ENCODE peak calls at places on chromosome 9, in eight cellular contexts. R, Y, J, K, Z, H, L and D are unnamed samples.

GRCh38 chr9:134635431-134636141 is 6.0 kb upstream of the COL5A1 start:
- DNase-seq in Z (no peak), L (no peak), K (peak), J (no peak), R (no peak), H (no peak), Y (peak), D (peak)

GRCh38 chr9:80650964-80651555 is 1038.3 kb downstream of the TLE1 start:
- DNase-seq in Z (no peak), K (no peak), R (no peak), J (no peak), H (no peak), Y (no peak), L (no peak), D (no peak)

GRCh38 chr9:78369644-78370219 is 72.8 kb downstream of the PSAT1 start:
- DNase-seq in J (peak), Y (no peak), H (peak), Z (peak), K (peak), R (peak), L (peak), D (peak)

GRCh38 chr9:114047717-114048116 is 30.4 kb downstream of the AMBP start:
- DNase-seq in K (no peak), Y (no peak), R (no peak), Z (no peak), L (peak), H (no peak), J (peak), D (no peak)

GRCh38 chr9:128494108-128494742 is 10.3 kb upstream of the GLE1 start:
- DNase-seq in R (peak), L (peak), K (peak), H (peak), Y (no peak), Z (no peak), J (peak), D (no peak)

GRCh38 chr9:89000973-89001916 is 10.0 kb downstream of the S1PR3 start:
- DNase-seq in Z (peak), J (peak), R (peak), L (peak), K (peak), H (peak), Y (peak), D (peak)

GRCh38 chr9:88258012-88258411 is 119.7 kb upstream of the SPATA31C2 start:
- DNase-seq in H (peak), Y (no peak), J (no peak), Z (no peak), K (peak), L (peak), R (no peak), D (no peak)

GRCh38 chr9:33106827-33107621 is 30.6 kb upstream of the SMU1 start:
- DNase-seq in Z (no peak), J (peak), H (peak), K (no peak), Y (peak), L (peak), R (no peak), D (no peak)

GRCh38 chr9:18692240-18692639 is 218.3 kb downstream of the ADAMTSL1 start:
- DNase-seq in Y (no peak), Z (no peak), L (no peak), K (no peak), R (no peak), H (no peak), J (no peak), D (no peak)

GRCh38 chr9:14331120-14331519 is 17.2 kb upstream of the NFIB start:
- DNase-seq in K (no peak), Z (no peak), H (no peak), Y (no peak), J (no peak), R (no peak), L (no peak), D (no peak)

GRCh38 chr9:73683862-73684591 is 532.4 kb downstream of the ANXA1 start:
- DNase-seq in Z (no peak), L (no peak), R (no peak), J (no peak), H (no peak), Y (no peak), K (no peak), D (no peak)

GRCh38 chr9:127561491-127562270 is 50.4 kb upstream of the STXBP1 start:
- DNase-seq in J (peak), K (peak), Z (no peak), H (peak), R (no peak), L (peak), Y (peak), D (no peak)

GRCh38 chr9:104856413-104856941 is 71.5 kb downstream of the ABCA1 start:
- DNase-seq in R (no peak), L (no peak), J (no peak), Z (no peak), Y (no peak), H (no peak), K (no peak), D (no peak)

GRCh38 chr9:10260501-10260900 is 352.3 kb downstream of the PTPRD start:
- DNase-seq in L (no peak), R (no peak), Z (no peak), K (no peak), Y (no peak), H (no peak), J (no peak), D (no peak)

GRCh38 chr9:131012023-131012334 is 3.0 kb downstream of the LAMC3 start:
- DNase-seq in J (no peak), Y (no peak), L (no peak), H (no peak), R (no peak), Z (no peak), K (no peak), D (no peak)

GRCh38 chr9:36306481-36307306 is 48.4 kb upstream of the GNE start:
- DNase-seq in J (no peak), Z (no peak), Y (no peak), K (no peak), L (no peak), R (no peak), H (no peak), D (no peak)

GRCh38 chr9:129720181-129720864 is 32.5 kb downstream of the PTGES start:
- DNase-seq in Z (no peak), H (no peak), K (no peak), L (no peak), J (no peak), R (no peak), Y (peak), D (peak)

GRCh38 chr9:109584205-109584604 is 86.1 kb upstream of the PTPN3 start:
- DNase-seq in Y (no peak), R (no peak), J (no peak), Z (no peak), K (no peak), L (no peak), H (no peak), D (no peak)

GRCh38 chr9:109579191-109579948 is 81.3 kb upstream of the PTPN3 start:
- DNase-seq in H (no peak), L (no peak), Y (no peak), J (no peak), Z (no peak), K (no peak), R (no peak), D (no peak)

GRCh38 chr9:109586993-109587392 is 88.9 kb upstream of the PTPN3 start:
- DNase-seq in R (no peak), J (no peak), L (no peak), H (no peak), Z (no peak), Y (no peak), K (no peak), D (no peak)

GRCh38 chr9:109585841-109586240 is 87.7 kb upstream of the PTPN3 start:
- DNase-seq in Y (no peak), J (no peak), K (no peak), Z (no peak), R (no peak), L (no peak), H (no peak), D (no peak)

DNA sequence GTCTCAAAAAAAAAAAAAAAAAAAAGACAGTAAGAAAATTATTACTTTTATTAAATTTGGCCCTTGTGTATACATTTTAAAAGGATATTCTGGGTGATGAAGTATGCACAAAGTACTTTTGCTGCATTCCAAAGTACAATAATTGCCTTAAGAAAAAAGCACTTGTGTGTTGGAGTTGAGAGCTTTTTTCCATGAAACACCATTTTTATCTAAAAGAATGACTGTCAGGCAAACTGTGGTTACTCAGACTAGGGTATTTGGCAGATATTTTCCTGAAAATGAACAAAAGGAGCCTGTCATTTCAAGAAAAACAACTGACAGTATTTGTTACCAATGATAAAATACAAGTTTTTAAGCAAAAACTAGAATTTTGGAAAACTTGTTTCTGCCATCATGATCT is 84.3 kb upstream of the PTPN3 start:
- DNase-seq in Z (no peak), K (no peak), H (no peak), L (no peak), J (no peak), Y (no peak), R (no peak), D (no peak)
- TF ChIP-seq CTCF in Z (no peak), K (no peak), H (no peak), L (no peak), J (no peak), Y (no peak), R (no peak), D (no peak)

GRCh38 chr9:30039712-30040111 is 2344.7 kb upstream of the ACO1 start:
- DNase-seq in J (no peak), K (no peak), R (no peak), L (no peak), Z (no peak), Y (no peak), H (no peak), D (no peak)
- TF ChIP-seq CTCF in J (no peak), K (no peak), R (no peak), L (no peak), Z (no peak), Y (no peak), H (no peak), D (no peak)

DNA sequence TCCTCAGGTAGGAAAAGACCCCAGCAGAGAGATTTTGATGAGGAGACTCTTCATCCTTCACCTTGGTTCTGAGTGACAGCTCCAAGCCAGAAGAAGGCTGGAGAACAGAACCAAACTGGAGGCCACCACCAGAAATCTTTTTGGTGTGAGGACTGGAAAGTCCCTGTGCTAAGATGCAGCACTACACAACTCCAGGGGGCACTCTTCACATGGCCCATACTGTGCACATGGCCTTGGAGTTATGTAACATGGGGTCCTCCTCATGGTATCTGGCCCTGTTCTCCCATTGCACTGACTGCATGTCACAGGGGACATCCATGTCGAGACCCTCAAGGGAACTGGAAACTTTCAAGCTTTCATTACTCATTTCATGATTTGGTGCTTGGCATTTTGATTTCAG is 17.3 kb upstream of the STX17 start:
- DNase-seq in H (no peak), K (no peak), Z (no peak), L (no peak), Y (no peak), J (no peak), R (no peak), D (no peak)
- TF ChIP-seq CTCF in H (no peak), K (no peak), Z (no peak), L (no peak), Y (no peak), J (no peak), R (no peak), D (no peak)

GRCh38 chr9:117411547-117411946 is 3.3 kb downstream of the ASTN2 start:
- DNase-seq in K (no peak), R (peak), L (peak), H (no peak), Y (no peak), Z (no peak), J (peak), D (peak)
- TF ChIP-seq CTCF in K (peak), R (peak), L (peak), H (peak), Y (peak), Z (no peak), J (peak), D (peak)

GRCh38 chr9:98642661-98643312 is 65.9 kb downstream of the GABBR2 start:
- DNase-seq in L (no peak), Z (no peak), Y (no peak), J (no peak), H (no peak), R (no peak), K (no peak), D (no peak)
- TF ChIP-seq CTCF in L (no peak), Z (no peak), Y (no peak), J (no peak), H (no peak), R (no peak), K (no peak), D (no peak)